ENCODE peak calls at places on chromosomes 1 and 21, in eight cellular contexts. T is H54; P is RKO; M is effector memory CD8-positive, alpha-beta T cell; Z is choroid plexus epithelial cell; N is activated T-helper 1 cell treated with anti-CD3 and anti-CD28 coated beads, Interleukin-12 subunit alpha, Interleukin-12 subunit beta, Interleukin-2, Interleukin-4 antibody, amounts not matched to agents 30 ng/mL and 10 ng/mL and 1 ng/mL, durations not matched to agents 14 hours and 24 hours and 36 hours; S is iPS-NIHi11; D is AG10803. J is an unnamed sample.

GRCh38 chr1:201461193-201461657 is 7.8 kb downstream of the PHLDA3 start:
- DNase-seq in Z (peak), N (no peak), S (peak), T (no peak), D (peak), M (no peak), P (peak), J (no peak)

GRCh38 chr1:203597386-203598040 is 29.1 kb upstream of the ATP2B4 start:
- DNase-seq in Z (no peak), P (no peak), S (no peak), M (no peak), D (no peak), T (no peak), N (no peak), J (no peak)

GRCh38 chr1:51558375-51558924 is 39.4 kb upstream of the EPS15 start:
- DNase-seq in N (no peak), M (no peak), T (peak), D (peak), P (peak), Z (peak), S (no peak), J (peak)

GRCh38 chr1:8423134-8423701 is 105.3 kb downstream of the SLC45A1 start:
- DNase-seq in S (no peak), Z (peak), P (peak), N (peak), T (no peak), D (no peak), M (no peak), J (peak)

GRCh38 chr1:165675794-165676193 is 22.6 kb downstream of the ALDH9A1 start:
- DNase-seq in T (no peak), Z (no peak), M (no peak), P (no peak), S (no peak), N (no peak), D (no peak), J (no peak)

GRCh38 chr1:2595261-2595811 is 8.8 kb downstream of the PRXL2B start:
- DNase-seq in M (no peak), N (no peak), S (peak), T (no peak), D (no peak), Z (no peak), P (no peak), J (peak)

GRCh38 chr1:94281361-94282142 is 44.2 kb upstream of the ARHGAP29 start:
- DNase-seq in P (no peak), T (no peak), M (no peak), S (no peak), N (no peak), Z (peak), D (no peak), J (no peak)

GRCh38 chr1:233675394-233675793 is 61.5 kb downstream of the KCNK1 start:
- DNase-seq in T (no peak), P (no peak), N (no peak), M (no peak), Z (no peak), D (no peak), S (no peak), J (no peak)

GRCh38 chr1:152104854-152105253 is 10.4 kb downstream of the TCHH start:
- DNase-seq in Z (no peak), P (no peak), D (no peak), S (no peak), M (no peak), N (no peak), T (no peak), J (no peak)

GRCh38 chr1:76198452-76198851 is 123.9 kb downstream of the ST6GALNAC3 start:
- DNase-seq in Z (peak), P (no peak), D (no peak), N (no peak), T (no peak), M (no peak), S (no peak), J (no peak)

GRCh38 chr1:55702064-55702463 is 486.9 kb upstream of the USP24 start:
- DNase-seq in T (no peak), P (peak), M (no peak), N (no peak), Z (peak), D (no peak), S (peak), J (peak)

GRCh38 chr1:244255426-244255965 is 196.2 kb downstream of the ADSS2 start:
- DNase-seq in P (no peak), Z (no peak), D (no peak), N (no peak), T (no peak), S (no peak), M (no peak), J (peak)

GRCh38 chr1:51958824-51959223 is 31.7 kb downstream of the RAB3B start:
- DNase-seq in D (no peak), Z (no peak), M (no peak), S (no peak), T (no peak), N (no peak), P (no peak), J (no peak)

GRCh38 chr1:153583976-153584375 is 18.3 kb upstream of the S100A2 start:
- DNase-seq in M (no peak), Z (peak), S (no peak), P (no peak), N (no peak), T (no peak), D (no peak), J (no peak)

GRCh38 chr1:18069903-18070302 is 37.7 kb upstream of the IGSF21 start:
- DNase-seq in P (no peak), Z (no peak), S (no peak), N (no peak), M (no peak), D (no peak), T (no peak), J (no peak)

GRCh38 chr1:32695098-32695904 is 7.3 kb downstream of the SYNC start:
- DNase-seq in N (no peak), P (no peak), T (no peak), Z (peak), S (no peak), D (peak), M (no peak), J (peak)

GRCh38 chr1:88935522-88936222 is 44.3 kb upstream of the GTF2B start:
- DNase-seq in S (peak), P (peak), D (peak), T (peak), Z (peak), N (no peak), M (peak), J (no peak)

GRCh38 chr1:63199666-63200065 is 122.7 kb upstream of the FOXD3 start:
- DNase-seq in M (no peak), P (no peak), N (no peak), T (no peak), Z (no peak), S (no peak), D (no peak), J (peak)

GRCh38 chr1:4027492-4028138 is 127.5 kb upstream of the C1orf174 start:
- DNase-seq in M (no peak), N (no peak), D (no peak), S (no peak), T (no peak), P (no peak), Z (no peak), J (peak)

GRCh38 chr1:75484789-75485188 is 126.1 kb downstream of the SLC44A5 start:
- DNase-seq in S (no peak), M (no peak), N (no peak), T (no peak), Z (no peak), D (no peak), P (no peak), J (no peak)

GRCh38 chr1:210400043-210400840 is 71.5 kb downstream of the HHAT start:
- DNase-seq in S (peak), Z (peak), T (peak), M (peak), D (peak), N (peak), P (peak), J (peak)

GRCh38 chr1:235725493-235725892 is 75.9 kb upstream of the GNG4 start:
- DNase-seq in P (no peak), T (no peak), S (no peak), Z (peak), M (no peak), D (peak), N (no peak), J (no peak)

GRCh38 chr1:9356021-9356420 is 63.3 kb downstream of the SPSB1 start:
- DNase-seq in N (no peak), T (no peak), M (no peak), D (no peak), S (no peak), P (no peak), Z (no peak), J (no peak)

GRCh38 chr1:93288558-93288957 is 57.1 kb upstream of the DR1 start:
- DNase-seq in D (no peak), P (no peak), N (no peak), T (no peak), S (no peak), Z (peak), M (no peak), J (no peak)

GRCh38 chr1:205630241-205630640 is 1.6 kb downstream of the ELK4 start:
- DNase-seq in T (no peak), D (peak), S (no peak), M (no peak), N (no peak), Z (peak), P (peak), J (no peak)

GRCh38 chr1:3894626-3895278 is 5.3 kb downstream of the C1orf174 start:
- DNase-seq in M (no peak), N (no peak), Z (no peak), T (no peak), S (no peak), P (no peak), D (no peak), J (no peak)

GRCh38 chr1:28756846-28757245 is 20.1 kb downstream of the YTHDF2 start:
- DNase-seq in D (no peak), M (no peak), S (no peak), T (no peak), N (no peak), Z (peak), P (no peak), J (no peak)

GRCh38 chr1:65890201-65890600 is 97.5 kb downstream of the PDE4B start:
- DNase-seq in Z (no peak), S (no peak), T (no peak), N (no peak), M (no peak), P (no peak), D (no peak), J (no peak)

GRCh38 chr1:15876357-15876756 is 28.9 kb downstream of the SPEN start:
- DNase-seq in Z (peak), M (no peak), P (peak), D (no peak), T (no peak), S (peak), N (no peak), J (peak)

GRCh38 chr1:33876970-33877680 is 13.2 kb downstream of the HMGB4 start:
- DNase-seq in S (no peak), M (no peak), D (peak), Z (no peak), N (no peak), P (peak), T (peak), J (no peak)

GRCh38 chr1:247639381-247639981 is 34.1 kb downstream of the OR2G3 start:
- DNase-seq in D (peak), M (no peak), N (no peak), Z (peak), S (peak), P (no peak), T (no peak), J (peak)

GRCh38 chr1:91523462-91523861 is 22.8 kb downstream of the CDC7 start:
- DNase-seq in P (no peak), M (no peak), T (no peak), Z (no peak), D (peak), S (no peak), N (no peak), J (no peak)

GRCh38 chr21:44925027-44925755 is 4.5 kb upstream of the ITGB2 start:
- DNase-seq in T (no peak), M (no peak), N (no peak), S (no peak), D (peak), P (no peak), Z (peak), J (no peak)

GRCh38 chr21:33959680-33960079 is 44.1 kb upstream of the ATP5PO start:
- DNase-seq in S (no peak), N (no peak), M (no peak), D (no peak), P (no peak), T (no peak), Z (no peak), J (no peak)

GRCh38 chr1:54792686-54793282 is 8.3 kb downstream of the TTC22 start:
- DNase-seq in D (no peak), P (no peak), M (no peak), T (no peak), N (no peak), Z (no peak), S (no peak), J (no peak)

GRCh38 chr1:89603651-89604413 is 29.1 kb upstream of the LRRC8C start:
- DNase-seq in N (no peak), Z (peak), S (no peak), P (peak), D (peak), M (no peak), T (peak), J (no peak)